ENCODE peak calls at places on chromosomes 16 and 17, in nine cellular contexts. S is effector memory CD4-positive, alpha-beta T cell; G is osteoblast; M is heart right ventricle; E is ascending aorta; V is HL-60; J is ovary; W is neuronal stem cell; Y is aorta. Z is an unnamed sample.

GRCh38 chr17:82915697-82916027 is 75.8 kb upstream of the ZNF750 start:
- DNase-seq in V (no peak), M (no peak), G (no peak), Y (no peak), S (no peak), E (no peak), J (no peak), W (no peak), Z (no peak)

GRCh38 chr17:18141210-18141803 is 32.8 kb downstream of the MYO15A start:
- DNase-seq in S (peak; percentile 20), V (peak; percentile 18), J (no peak), E (no peak), G (peak; percentile 92), W (peak; percentile 47), M (no peak), Y (no peak), Z (no peak)

GRCh38 chr17:77708049-77708448 is 250.5 kb upstream of the TNRC6C start:
- DNase-seq in V (no peak), J (no peak), M (no peak), E (no peak), S (no peak), G (no peak), Y (no peak), W (no peak), Z (peak; percentile 5)

GRCh38 chr17:16027708-16028584 is 28.3 kb downstream of the TTC19 start:
- DNase-seq in M (no peak), J (no peak), G (peak; percentile 89), V (no peak), S (no peak), Y (no peak), E (no peak), W (no peak), Z (no peak)

GRCh38 chr16:86897486-86897885 is 319.1 kb downstream of the FOXL1 start:
- DNase-seq in M (no peak), W (no peak), G (no peak), V (no peak), E (no peak), Y (peak; percentile 19), J (no peak), S (no peak), Z (no peak)

GRCh38 chr17:8823279-8823678 is 24.1 kb upstream of the MFSD6L start:
- DNase-seq in Y (no peak), M (no peak), V (no peak), E (no peak), S (no peak), W (no peak), J (no peak), G (no peak), Z (no peak)

GRCh38 chr16:9971907-9972306 is 210.3 kb downstream of the GRIN2A start:
- DNase-seq in W (no peak), J (no peak), S (no peak), G (no peak), V (no peak), E (no peak), M (no peak), Y (no peak), Z (no peak)

GRCh38 chr17:76134911-76135809 is 5.9 kb downstream of the FOXJ1 start:
- DNase-seq in W (no peak), M (no peak), Y (no peak), E (no peak), J (no peak), G (peak; percentile 83), V (no peak), S (no peak), Z (no peak)

GRCh38 chr16:82628741-82629140 is 2.0 kb downstream of the CDH13 start:
- DNase-seq in S (no peak), Y (no peak), E (no peak), J (no peak), W (no peak), M (no peak), V (no peak), G (peak; percentile 87), Z (no peak)
- H3K27me3 ChIP-seq in S (peaks cover 18% of the 10 kb centered on the region), Y (no peaks in the 10 kb centered on the region), E (no peaks in the 10 kb centered on the region), J (no peaks in the 10 kb centered on the region), W (peaks cover 30% of the 10 kb centered on the region), M (no peaks in the 10 kb centered on the region), V (peaks cover 27% of the 10 kb centered on the region), G (peaks cover 19% of the 10 kb centered on the region), Z (no peaks in the 10 kb centered on the region)

GRCh38 chr16:1277945-1278282 is 22.0 kb downstream of the TPSD1 start:
- DNase-seq in W (no peak), J (no peak), S (no peak), Y (no peak), M (no peak), V (no peak), G (peak; percentile 73), E (no peak), Z (no peak)

GRCh38 chr16:1278456-1278855 is 22.6 kb downstream of the TPSD1 start:
- DNase-seq in V (no peak), M (no peak), J (no peak), S (no peak), E (no peak), G (peak; percentile 81), Y (no peak), W (no peak), Z (no peak)

GRCh38 chr16:1280783-1281182 is 24.9 kb downstream of the TPSD1 start:
- DNase-seq in W (no peak), J (no peak), S (no peak), V (no peak), E (no peak), G (peak; percentile 34), M (no peak), Y (no peak), Z (no peak)

GRCh38 chr16:1279945-1280589 is 24.2 kb downstream of the TPSD1 start:
- DNase-seq in W (no peak), Y (no peak), E (no peak), M (no peak), G (peak; percentile 76), S (no peak), J (no peak), V (no peak), Z (no peak)

DNA sequence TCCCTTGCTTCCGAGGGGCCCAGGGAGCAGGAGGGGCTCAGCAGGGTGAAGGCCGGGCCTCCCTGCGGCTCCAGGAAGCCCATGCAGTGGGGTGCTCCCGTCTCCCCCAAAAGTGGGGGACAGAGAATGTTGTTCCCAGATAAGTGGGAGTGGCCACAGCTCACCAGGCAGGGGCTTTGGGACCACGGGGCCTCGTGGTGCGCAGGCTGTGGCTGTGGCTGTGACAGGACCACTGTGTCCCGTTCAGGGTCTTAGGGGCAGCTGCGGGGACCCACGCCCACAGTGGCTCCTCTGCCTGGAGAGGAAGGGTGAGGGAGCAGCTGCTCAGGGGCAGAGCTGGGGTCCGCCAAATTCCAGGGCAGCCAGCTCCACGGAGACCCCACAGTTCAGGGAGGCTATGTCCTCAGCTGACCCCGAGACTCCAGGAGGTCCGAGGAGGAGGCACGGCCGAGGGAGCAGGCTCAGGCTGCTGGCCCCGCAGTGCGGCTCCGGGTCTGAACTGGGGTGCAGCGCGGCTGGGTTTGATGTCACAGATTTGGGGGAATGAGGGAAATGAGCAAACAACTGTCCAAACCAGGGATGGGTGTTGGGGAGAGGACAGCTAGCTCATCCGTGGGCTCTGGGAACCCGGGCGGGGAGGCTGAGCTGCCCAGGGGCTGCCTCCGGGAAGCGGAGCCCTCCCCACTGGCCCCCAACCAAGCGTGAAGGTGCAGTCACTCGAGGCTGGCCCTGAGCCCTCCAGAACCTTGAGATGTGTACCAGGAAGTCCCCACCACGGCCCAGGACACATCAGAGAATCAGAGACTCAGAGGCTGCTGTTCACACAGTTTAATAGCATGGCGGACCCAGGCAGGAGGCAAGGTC is 23.4 kb downstream of the TPSD1 start:
- DNase-seq in J (no peak), M (no peak), S (no peak), W (no peak), E (no peak), Y (no peak), V (no peak), G (peak; percentile 82), Z (no peak)
- H3K27me3 ChIP-seq in J (no peaks in the 10 kb centered on the region), M (peaks cover 45% of the 10 kb centered on the region), S (peaks cover 11% of the 10 kb centered on the region), W (no peaks in the 10 kb centered on the region), E (no peaks in the 10 kb centered on the region), Y (no peaks in the 10 kb centered on the region), V (peaks cover 14% of the 10 kb centered on the region), G (peaks cover 21% of the 10 kb centered on the region), Z (no peaks in the 10 kb centered on the region)

GRCh38 chr17:74361613-74362391 is at the start of gene BTBD17:
- DNase-seq in E (no peak), W (peak; percentile 91), Y (no peak), J (peak; percentile 71), S (peak; percentile 28), V (peak; percentile 19), M (peak; percentile 70), G (peak; percentile 94), Z (no peak)

GRCh38 chr17:74359916-74360315 is 1.8 kb downstream of the BTBD17 start:
- DNase-seq in J (no peak), V (no peak), W (no peak), E (no peak), Y (no peak), M (no peak), G (no peak), S (no peak), Z (no peak)

GRCh38 chr17:74358696-74359095 is 3.0 kb downstream of the BTBD17 start:
- DNase-seq in E (no peak), M (no peak), J (no peak), W (no peak), S (no peak), V (no peak), G (no peak), Y (no peak), Z (no peak)

GRCh38 chr17:74362811-74363498 is 1.3 kb upstream of the BTBD17 start:
- DNase-seq in J (no peak), S (no peak), W (no peak), M (no peak), G (no peak), Y (no peak), E (no peak), V (no peak), Z (no peak)

GRCh38 chr17:74360993-74361612 is 565 bp downstream of the BTBD17 start:
- DNase-seq in J (no peak), G (no peak), W (peak; percentile 89), Y (no peak), V (no peak), S (no peak), E (no peak), M (no peak), Z (no peak)
- H3K27me3 ChIP-seq in J (no peaks in the 10 kb centered on the region), G (peaks cover 13% of the 10 kb centered on the region), W (no peaks in the 10 kb centered on the region), Y (no peaks in the 10 kb centered on the region), V (peaks cover 42% of the 10 kb centered on the region), S (peaks cover 24% of the 10 kb centered on the region), E (peaks cover 19% of the 10 kb centered on the region), M (peaks cover 69% of the 10 kb centered on the region), Z (peaks cover 3% of the 10 kb centered on the region)

GRCh38 chr17:66630379-66630778 is 204.5 kb upstream of the CACNG5 start:
- DNase-seq in E (no peak), V (no peak), G (no peak), M (no peak), S (no peak), J (no peak), W (no peak), Y (no peak), Z (no peak)

GRCh38 chr17:66632716-66633115 is 202.2 kb upstream of the CACNG5 start:
- DNase-seq in G (no peak), W (no peak), J (no peak), S (no peak), V (no peak), E (no peak), M (no peak), Y (no peak), Z (no peak)

GRCh38 chr17:66630828-66631472 is 204.0 kb upstream of the CACNG5 start:
- DNase-seq in W (no peak), V (no peak), J (no peak), G (no peak), E (no peak), Y (no peak), S (no peak), M (no peak), Z (no peak)

GRCh38 chr17:66627985-66628384 is 206.9 kb upstream of the CACNG5 start:
- DNase-seq in Y (no peak), V (no peak), M (no peak), S (no peak), G (no peak), J (no peak), W (no peak), E (no peak), Z (no peak)

GRCh38 chr17:66629762-66630161 is 205.2 kb upstream of the CACNG5 start:
- DNase-seq in J (no peak), M (no peak), Y (no peak), G (no peak), E (no peak), V (no peak), W (no peak), S (no peak), Z (no peak)
- H3K27me3 ChIP-seq in J (no peaks in the 10 kb centered on the region), M (no peaks in the 10 kb centered on the region), Y (no peaks in the 10 kb centered on the region), G (no peaks in the 10 kb centered on the region), E (no peaks in the 10 kb centered on the region), V (no peaks in the 10 kb centered on the region), W (no peaks in the 10 kb centered on the region), S (no peaks in the 10 kb centered on the region), Z (no peaks in the 10 kb centered on the region)